ENCODE peak calls at places on chromosome 20, in four cellular contexts. T is AG04449, R is omental fat pad, B is astrocyte. W is an unnamed sample.

GRCh38 chr20:10553326-10553984 is 118.3 kb downstream of the SLX4IP start:
- DNase-seq in R (peak; percentile 35), B (peak; percentile 47), T (no peak), W (no peak)

GRCh38 chr20:24823176-24823575 is 125.9 kb upstream of the CST7 start:
- DNase-seq in T (no peak), R (no peak), B (no peak), W (no peak)

GRCh38 chr20:32490942-32491763 is 94.0 kb downstream of the NOL4L start:
- DNase-seq in R (no peak), B (no peak), T (no peak), W (no peak)

GRCh38 chr20:13402171-13402760 is 181.2 kb downstream of the ISM1 start:
- DNase-seq in T (no peak), B (no peak), R (no peak), W (no peak)

GRCh38 chr20:59805266-59805665 is 128.2 kb downstream of the SYCP2 start:
- DNase-seq in R (no peak), B (no peak), T (no peak), W (no peak)

GRCh38 chr20:12466915-12467314 is 541.9 kb upstream of the SPTLC3 start:
- DNase-seq in T (no peak), R (no peak), B (no peak), W (no peak)

GRCh38 chr20:53763707-53764415 is 170.2 kb upstream of the ZNF217 start:
- DNase-seq in B (peak; percentile 79), T (no peak), R (no peak), W (no peak)

GRCh38 chr20:15616626-15617025 is 956.6 kb downstream of the KIF16B start:
- DNase-seq in T (peak; percentile 12), B (no peak), R (no peak), W (no peak)

GRCh38 chr20:14919473-14920157 is 582.2 kb upstream of the FLRT3 start:
- DNase-seq in B (no peak), T (no peak), R (no peak), W (no peak)

GRCh38 chr20:50726955-50727791 is 4.2 kb upstream of the PARD6B start:
- DNase-seq in R (no peak), T (no peak), B (no peak), W (no peak)

GRCh38 chr20:55054443-55054842 is 579.0 kb downstream of the DOK5 start:
- DNase-seq in B (peak; percentile 69), R (no peak), T (no peak), W (no peak)

GRCh38 chr20:52083627-52084232 is 107.8 kb downstream of the ZFP64 start:
- DNase-seq in B (peak; percentile 34), T (no peak), R (peak; percentile 33), W (peak; percentile 45)

GRCh38 chr20:62887147-62887859 is 25.7 kb upstream of the TCFL5 start:
- DNase-seq in B (peak; percentile 92), T (peak; percentile 33), R (no peak), W (no peak)

GRCh38 chr20:2610941-2611720 is 41.3 kb upstream of the NOP56 start:
- DNase-seq in T (no peak), B (no peak), R (no peak), W (no peak)

GRCh38 chr20:58238490-58238889 is 10.0 kb upstream of the ANKRD60 start:
- DNase-seq in T (no peak), B (no peak), R (no peak), W (no peak)

GRCh38 chr20:49675368-49676151 is 38.1 kb downstream of the B4GALT5 start:
- DNase-seq in B (peak; percentile 46), R (no peak), T (no peak), W (no peak)

GRCh38 chr20:25239387-25240370 is 8.2 kb upstream of the PYGB start:
- DNase-seq in B (no peak), T (no peak), R (no peak), W (no peak)

GRCh38 chr20:856361-856775 is 22.9 kb downstream of the FAM110A start:
- DNase-seq in R (no peak), B (peak; percentile 77), T (no peak), W (no peak)

GRCh38 chr20:44832724-44833123 is 22.4 kb upstream of the RIMS4 start:
- DNase-seq in R (no peak), B (no peak), T (no peak), W (no peak)

GRCh38 chr20:47800619-47801018 is 15.3 kb upstream of the SULF2 start:
- DNase-seq in B (no peak), T (no peak), R (no peak), W (no peak)

GRCh38 chr20:19757487-19757972 is 528 bp upstream of the RIN2 start:
- DNase-seq in B (peak; percentile 64), R (peak; percentile 33), T (no peak), W (no peak)

GRCh38 chr20:1330075-1330830 is 1.3 kb upstream of the SDCBP2 start:
- DNase-seq in T (no peak), R (peak; percentile 23), B (no peak), W (no peak)

GRCh38 chr20:21047981-21048380 is 58.2 kb downstream of the LINC00237 start:
- DNase-seq in T (no peak), R (no peak), B (no peak), W (no peak)

GRCh38 chr20:21050710-21051109 is 55.4 kb downstream of the LINC00237 start:
- DNase-seq in T (no peak), B (no peak), R (no peak), W (no peak)

GRCh38 chr20:21052241-21052640 is 53.9 kb downstream of the LINC00237 start:
- DNase-seq in R (no peak), B (no peak), T (no peak), W (no peak)

GRCh38 chr20:21046413-21047070 is 59.6 kb downstream of the LINC00237 start:
- DNase-seq in T (no peak), R (no peak), B (no peak), W (no peak)

GRCh38 chr20:21048841-21049273 is 57.3 kb downstream of the LINC00237 start:
- DNase-seq in R (no peak), T (no peak), B (no peak), W (no peak)
- TF ChIP-seq CTCF in R (no peak), T (peak; percentile 55), B (peak; percentile 16), W (peak; percentile 63)

GRCh38 chr20:37389241-37389747 is 43.4 kb downstream of the SRC start:
- DNase-seq in B (no peak), R (no peak), T (no peak), W (no peak)

GRCh38 chr20:37388831-37389230 is 42.9 kb downstream of the SRC start:
- DNase-seq in B (no peak), R (no peak), T (no peak), W (no peak)

GRCh38 chr20:37390503-37390890 is 44.6 kb downstream of the SRC start:
- DNase-seq in R (no peak), T (no peak), B (no peak), W (no peak)

GRCh38 chr20:37390891-37391525 is 45.1 kb downstream of the SRC start:
- DNase-seq in R (no peak), T (no peak), B (no peak), W (no peak)

GRCh38 chr20:37389844-37390275 is 43.9 kb downstream of the SRC start:
- DNase-seq in B (no peak), T (no peak), R (no peak), W (no peak)
- TF ChIP-seq CTCF in B (no peak), T (no peak), R (no peak), W (no peak)

DNA sequence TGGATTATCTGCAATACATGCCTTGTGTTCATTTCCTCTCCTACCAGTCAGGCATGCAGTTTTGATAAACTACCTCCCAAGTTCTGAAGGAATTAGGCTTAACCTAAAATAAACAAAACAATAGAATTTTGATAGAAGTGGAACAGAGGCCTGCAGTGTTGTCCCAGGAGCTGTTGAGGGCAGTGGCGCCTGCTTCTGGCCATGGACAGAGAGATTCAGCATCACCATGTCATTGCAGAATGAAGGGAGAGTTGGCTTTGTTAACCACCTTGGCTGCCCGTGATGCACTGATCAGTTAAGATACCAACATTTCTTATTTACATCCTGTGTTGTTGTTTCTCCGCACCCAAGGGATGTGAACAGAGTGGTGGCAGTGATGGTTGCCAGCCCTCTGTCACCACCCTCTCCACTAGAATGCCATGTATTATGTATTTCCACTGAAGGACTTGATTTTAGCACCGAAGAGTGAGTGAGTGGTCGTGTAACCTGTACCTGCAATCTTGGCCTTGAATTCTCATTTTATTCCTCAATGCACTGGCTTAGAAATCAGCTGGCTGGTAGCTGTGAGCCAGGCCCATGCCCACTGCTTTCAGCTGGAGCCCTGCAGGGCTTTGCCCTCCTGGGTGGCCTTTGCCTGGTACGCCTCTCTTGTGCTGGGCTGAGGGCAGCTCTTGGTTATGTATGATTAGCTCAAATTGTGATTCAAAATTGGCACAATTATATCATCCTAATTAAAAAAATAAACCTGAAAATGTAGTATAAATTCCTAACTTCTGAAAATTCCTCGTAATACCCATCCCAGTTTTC is 56.5 kb downstream of the SHLD1 start:
- DNase-seq in T (no peak), B (no peak), R (no peak), W (no peak)
- TF ChIP-seq CTCF in T (no peak), B (peak; percentile 11), R (no peak), W (no peak)

DNA sequence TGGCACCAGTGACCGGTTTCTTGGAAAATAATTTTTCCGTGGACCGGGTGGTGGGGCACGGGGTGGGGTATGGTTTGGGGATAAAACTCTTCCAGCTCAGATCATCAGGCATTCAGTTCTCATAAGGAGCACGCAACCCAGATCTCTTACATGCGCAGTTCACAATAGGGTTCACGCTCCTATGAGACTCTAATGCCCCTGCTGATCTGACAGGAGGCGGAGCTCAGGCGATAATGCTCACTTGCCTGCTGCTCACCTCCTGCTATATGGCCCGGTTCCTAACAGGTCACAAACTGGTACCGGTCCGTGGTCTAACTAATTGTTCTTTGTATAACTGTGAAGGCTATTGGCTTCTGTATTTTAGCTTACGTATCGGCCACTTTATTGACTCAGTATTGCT is 51.7 kb downstream of the VSTM2L start:
- DNase-seq in B (no peak), R (no peak), T (no peak), W (no peak)
- TF ChIP-seq CTCF in B (no peak), R (no peak), T (no peak), W (no peak)

GRCh38 chr20:22732751-22733150 is 148.4 kb upstream of the FOXA2 start:
- DNase-seq in T (no peak), B (no peak), R (no peak), W (no peak)
- TF ChIP-seq CTCF in T (no peak), B (no peak), R (no peak), W (no peak)

GRCh38 chr20:21507275-21508229 is 6.3 kb downstream of the NKX2-2 start:
- DNase-seq in R (no peak), T (no peak), B (no peak), W (no peak)
- TF ChIP-seq CTCF in R (no peak), T (no peak), B (no peak), W (no peak)

GRCh38 chr20:33933469-33933909 is 60.2 kb upstream of the RALY start:
- DNase-seq in B (peak; percentile 16), R (no peak), T (no peak), W (no peak)
- TF ChIP-seq CTCF in B (no peak), R (no peak), T (peak; percentile 61), W (peak; percentile 54)

DNA sequence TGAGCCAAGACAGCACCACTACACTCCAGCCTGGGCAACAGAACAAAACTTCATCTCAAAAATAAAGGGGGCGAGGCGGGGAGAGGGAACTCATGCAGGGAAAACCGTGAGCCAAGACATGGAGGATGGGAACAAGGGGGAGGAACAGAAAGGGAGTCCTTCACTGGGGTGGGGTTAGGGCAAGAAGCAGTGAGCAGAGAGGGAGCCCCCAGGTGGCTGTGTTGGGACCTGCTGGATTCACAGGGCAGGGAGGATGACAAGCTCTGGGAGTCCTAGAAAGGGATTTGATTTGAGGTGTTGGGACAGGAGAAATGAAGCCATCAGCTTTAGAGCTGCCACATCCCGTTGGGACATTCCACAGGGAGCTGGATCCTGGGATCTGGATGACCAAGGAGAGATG is 90.6 kb upstream of the TOP1 start:
- DNase-seq in R (no peak), T (no peak), B (no peak), W (no peak)
- TF ChIP-seq CTCF in R (no peak), T (no peak), B (no peak), W (peak; percentile 7)

W was measured in D721Med.